ENCODE peak calls at places on chromosomes 11 and 22, in eight cellular contexts. G is tibial artery, A is HL-60, Y is pancreas, C is neural crest cell, H is hepatocyte, O is progenitor cell of endocrine pancreas, K is upper lobe of right lung. T is an unnamed sample.

GRCh38 chr11:76131142-76131541 is 75.2 kb downstream of the WNT11 start:
- DNase-seq in C (no peak), O (no peak), Y (no peak), A (no peak), H (no peak), K (no peak), G (no peak), T (no peak)

GRCh38 chr22:35549338-35549737 is 8.7 kb downstream of the RASD2 start:
- DNase-seq in G (no peak), K (no peak), O (no peak), A (no peak), H (no peak), Y (no peak), C (no peak), T (peak; percentile 85)

GRCh38 chr11:106236295-106236694 is 158.8 kb downstream of the AASDHPPT start:
- DNase-seq in Y (no peak), A (no peak), O (no peak), K (no peak), G (no peak), C (no peak), H (no peak), T (no peak)

GRCh38 chr11:78909386-78909785 is 334.7 kb upstream of the NARS2 start:
- DNase-seq in G (no peak), A (no peak), H (no peak), O (no peak), Y (no peak), K (no peak), C (no peak), T (no peak)

GRCh38 chr11:119823077-119823476 is 94.1 kb upstream of the NECTIN1 start:
- DNase-seq in C (no peak), A (no peak), O (no peak), K (no peak), H (no peak), G (no peak), Y (no peak), T (no peak)

GRCh38 chr11:71946144-71946571 is 17.3 kb downstream of the RNF121 start:
- DNase-seq in K (no peak), C (no peak), A (no peak), H (no peak), G (no peak), O (no peak), Y (no peak), T (no peak)

GRCh38 chr11:67504950-67505561 is at the start of gene PITPNM1:
- DNase-seq in C (peak; percentile 58), A (peak; percentile 75), K (peak; percentile 90), H (peak; percentile 86), O (peak; percentile 47), Y (peak; percentile 89), G (peak; percentile 88), T (peak; percentile 81)

GRCh38 chr11:100563541-100564280 is 123.4 kb upstream of the ARHGAP42 start:
- DNase-seq in Y (no peak), C (no peak), H (no peak), K (no peak), A (no peak), O (no peak), G (no peak), T (peak; percentile 39)

GRCh38 chr11:2797181-2797711 is 88.3 kb downstream of the CDKN1C start:
- DNase-seq in O (peak; percentile 5), H (no peak), C (no peak), K (peak; percentile 48), Y (peak; percentile 64), G (peak; percentile 56), A (no peak), T (no peak)

DNA sequence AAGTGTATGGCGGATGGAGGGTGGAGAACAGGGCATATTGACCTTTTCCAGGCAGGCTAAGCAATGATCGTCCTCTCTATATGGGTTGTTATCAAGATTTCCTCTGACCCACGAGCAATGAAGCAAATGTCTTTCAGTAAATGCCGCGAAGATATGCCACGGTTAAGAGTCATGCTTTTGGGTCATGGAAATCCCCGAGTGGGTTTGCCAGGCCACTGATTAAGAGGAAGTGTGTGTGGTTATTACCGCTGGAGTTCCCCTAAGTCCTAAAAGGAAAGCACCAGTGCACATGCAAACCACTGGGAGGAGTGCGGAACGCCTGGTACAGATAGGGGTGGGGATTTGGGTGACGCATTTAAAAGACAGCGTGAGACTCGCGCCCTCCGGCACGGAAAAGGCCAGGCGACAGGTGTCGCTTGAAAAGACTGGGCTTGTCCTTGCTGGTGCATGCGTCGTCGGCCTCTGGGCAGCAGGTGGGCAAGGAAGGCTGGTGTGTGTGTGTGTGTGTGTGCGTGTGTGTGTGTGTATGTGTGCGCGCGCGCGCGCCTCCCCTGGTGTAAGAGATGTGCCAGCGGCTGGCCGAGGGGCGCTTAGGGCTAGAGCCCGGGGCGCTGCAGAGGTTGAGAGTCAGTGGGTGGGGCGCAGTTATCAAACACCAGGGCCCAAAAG is at the start of gene BIRC3:
- DNase-seq in A (peak; percentile 88), G (peak; percentile 90), O (peak; percentile 21), C (peak; percentile 31), Y (peak; percentile 90), K (peak; percentile 90), H (peak; percentile 89), T (peak; percentile 89)
- TF ChIP-seq CTCF in A (no peak), G (peak; percentile 53), O (peak; percentile 30), C (peak; percentile 46), Y (no peak), K (peak; percentile 47), H (peak; percentile 21), T (peak; percentile 47)

GRCh38 chr11:126411971-126412381 is 56.5 kb downstream of the ST3GAL4 start:
- DNase-seq in C (no peak), Y (no peak), K (no peak), O (no peak), G (no peak), A (no peak), H (no peak), T (no peak)
- TF ChIP-seq CTCF in C (peak; percentile 32), Y (no peak), K (peak; percentile 20), O (no peak), G (no peak), A (no peak), H (peak; percentile 12), T (no peak)

GRCh38 chr22:37674248-37674647 is 1.2 kb upstream of the LGALS1 start:
- DNase-seq in G (no peak), H (no peak), Y (no peak), K (no peak), O (no peak), C (no peak), A (no peak), T (no peak)

GRCh38 chr22:37672920-37673453 is 2.4 kb upstream of the LGALS1 start:
- DNase-seq in Y (no peak), C (no peak), A (peak; percentile 57), G (no peak), K (no peak), O (no peak), H (no peak), T (no peak)

GRCh38 chr22:37664249-37665101 is 6.0 kb downstream of the PDXP start:
- DNase-seq in K (no peak), A (no peak), G (no peak), Y (no peak), O (no peak), C (no peak), H (no peak), T (no peak)

GRCh38 chr22:37665487-37665886 is 7.0 kb downstream of the PDXP start:
- DNase-seq in O (no peak), K (no peak), Y (no peak), A (no peak), H (no peak), G (no peak), C (no peak), T (no peak)

GRCh38 chr22:37669586-37669985 is 5.8 kb upstream of the LGALS1 start:
- DNase-seq in O (no peak), C (no peak), H (no peak), A (no peak), K (no peak), G (no peak), Y (no peak), T (no peak)
- TF ChIP-seq CTCF in O (no peak), C (no peak), H (no peak), A (no peak), K (no peak), G (no peak), Y (no peak), T (no peak)

DNA sequence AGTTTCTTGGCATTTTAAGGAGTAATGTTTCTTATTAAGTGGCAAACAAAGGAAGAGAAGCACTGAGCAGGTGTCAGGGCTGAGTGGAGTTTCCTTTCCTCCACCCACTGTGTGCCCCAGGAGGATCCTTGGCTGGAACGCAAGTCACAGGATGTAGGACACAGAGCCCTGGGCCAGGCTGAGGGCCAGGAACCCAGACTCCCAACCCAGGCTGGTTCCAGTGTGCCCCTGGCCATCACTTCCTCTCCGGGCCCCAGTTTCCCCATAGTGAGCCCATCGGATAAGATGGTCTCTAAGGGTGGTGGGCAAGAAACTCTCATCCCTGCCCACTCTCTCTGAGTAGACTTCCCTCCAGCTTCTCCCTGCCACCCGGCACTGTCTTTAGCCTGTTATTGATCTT is 45.3 kb downstream of the LMO1 start:
- DNase-seq in G (no peak), O (no peak), K (no peak), H (no peak), C (no peak), A (no peak), Y (no peak), T (no peak)
- TF ChIP-seq CTCF in G (no peak), O (no peak), K (no peak), H (no peak), C (no peak), A (no peak), Y (no peak), T (no peak)

GRCh38 chr11:68892576-68892975 is 11.1 kb downstream of the MRPL21 start:
- DNase-seq in Y (no peak), H (no peak), O (no peak), K (no peak), A (no peak), C (no peak), G (no peak), T (no peak)

GRCh38 chr11:68890490-68891231 is 13.0 kb downstream of the MRPL21 start:
- DNase-seq in K (no peak), C (no peak), A (peak; percentile 43), Y (no peak), O (no peak), G (peak; percentile 97), H (peak; percentile 31), T (peak; percentile 89)

GRCh38 chr11:68891356-68891948 is 12.2 kb downstream of the MRPL21 start:
- DNase-seq in G (no peak), C (no peak), Y (no peak), A (no peak), O (no peak), K (no peak), H (no peak), T (no peak)

GRCh38 chr11:68893282-68893681 is 10.3 kb downstream of the MRPL21 start:
- DNase-seq in O (no peak), H (no peak), Y (no peak), G (no peak), K (no peak), C (no peak), A (no peak), T (no peak)

DNA sequence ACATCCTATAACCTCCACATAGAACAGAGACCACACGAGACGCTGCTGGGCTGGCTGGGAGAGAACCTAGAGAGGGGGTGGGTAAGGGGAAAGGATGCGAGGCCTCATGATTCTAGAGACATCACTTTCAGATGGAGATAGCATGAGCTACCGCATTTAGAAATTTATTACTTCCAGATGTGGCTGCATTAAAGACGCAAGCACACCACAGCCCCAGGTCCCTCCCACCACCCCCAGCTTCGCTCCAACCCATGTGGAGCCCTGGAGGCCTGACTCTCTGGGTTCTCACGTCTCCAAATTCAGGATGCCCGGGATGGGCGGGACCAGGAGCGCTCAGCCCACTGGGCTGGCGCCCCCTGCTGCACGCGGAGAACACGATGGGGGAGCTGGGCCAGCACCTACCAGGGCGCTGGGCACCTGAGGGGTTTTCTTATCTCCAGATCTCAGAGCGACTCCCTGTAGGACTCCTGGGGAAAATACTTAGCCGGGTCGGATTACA is 13.6 kb downstream of the MRPL21 start:
- DNase-seq in K (no peak), O (no peak), A (no peak), Y (no peak), H (peak; percentile 74), C (peak; percentile 24), G (peak; percentile 83), T (peak; percentile 88)
- TF ChIP-seq CTCF in K (peak; percentile 37), O (peak; percentile 53), A (no peak), Y (no peak), H (peak; percentile 56), C (peak; percentile 57), G (peak; percentile 42), T (peak; percentile 92)